ENCODE peak calls at places on chromosomes 11 and 22, in five cellular contexts. B is tibial nerve; O is hepatocyte; H is effector memory CD4-positive, alpha-beta T cell; V is left lung. F is an unnamed sample. For H3K36me3 and H3K4me1, the result is how much of the 10 kb centered on the place peaks cover.

GRCh38 chr22:26615149-26615548 is 2.7 kb downstream of the CRYBB1 start:
- DNase-seq in B (no peak), V (no peak), O (no peak), H (no peak), F (no peak)

GRCh38 chr11:3092603-3093141 is 35.4 kb upstream of the CARS1 start:
- DNase-seq in V (no peak), O (no peak), B (no peak), H (no peak), F (peak)

GRCh38 chr22:23380230-23380573 is 199.9 kb downstream of the IGLL1 start:
- DNase-seq in O (no peak), B (no peak), H (no peak), V (no peak), F (peak)

GRCh38 chr11:12541588-12542151 is 132.6 kb upstream of the TEAD1 start:
- DNase-seq in B (no peak), O (no peak), V (no peak), H (no peak), F (no peak)

GRCh38 chr11:88012456-88012855 is 162.8 kb downstream of the RAB38 start:
- DNase-seq in H (no peak), O (no peak), V (no peak), B (no peak), F (no peak)

GRCh38 chr22:49577168-49578060 is 250.3 kb downstream of the BRD1 start:
- DNase-seq in V (peak), H (no peak), B (no peak), O (no peak), F (no peak)

GRCh38 chr11:76798656-76799055 is 15.5 kb downstream of the TSKU start:
- DNase-seq in B (peak), V (no peak), O (no peak), H (no peak), F (no peak)

GRCh38 chr22:32775957-32776356 is 25.5 kb upstream of the TIMP3 start:
- DNase-seq in V (no peak), H (no peak), B (no peak), O (no peak), F (no peak)

GRCh38 chr11:65448074-65448417 is 25.4 kb downstream of the NEAT1 start:
- DNase-seq in B (no peak), O (no peak), V (no peak), H (no peak), F (no peak)

GRCh38 chr22:47291565-47292495 is 529.4 kb downstream of the TBC1D22A start:
- DNase-seq in O (no peak), V (no peak), B (no peak), H (no peak), F (no peak)

GRCh38 chr11:65150513-65151271 is 16.4 kb upstream of the SYVN1 start:
- DNase-seq in B (peak), H (no peak), V (peak), O (peak), F (peak)

GRCh38 chr11:126502159-126502558 is 146.7 kb downstream of the ST3GAL4 start:
- DNase-seq in B (no peak), V (no peak), H (no peak), O (no peak), F (no peak)

GRCh38 chr22:24175160-24175808 is 6.0 kb upstream of the SUSD2 start:
- DNase-seq in V (peak), B (peak), O (peak), H (peak), F (peak)

GRCh38 chr11:13055200-13055599 is 46.1 kb downstream of the RASSF10 start:
- DNase-seq in B (no peak), H (no peak), V (no peak), O (no peak), F (no peak)

GRCh38 chr22:48907591-48907990 is 920.1 kb downstream of the BRD1 start:
- DNase-seq in V (no peak), B (no peak), H (no peak), O (no peak), F (peak)

GRCh38 chr11:64226507-64227051 is 505 bp downstream of the NUDT22 start:
- DNase-seq in O (no peak), H (peak), V (peak), B (no peak), F (peak)

GRCh38 chr22:50173983-50174355 is 3.4 kb downstream of the PANX2 start:
- DNase-seq in O (no peak), V (peak), B (no peak), H (no peak), F (no peak)

GRCh38 chr22:50282361-50283144 is 12.4 kb upstream of the MAPK11 start:
- DNase-seq in V (no peak), H (no peak), B (no peak), O (peak), F (no peak)

GRCh38 chr22:43275545-43275981 is 67.6 kb downstream of the SCUBE1 start:
- DNase-seq in O (peak), B (no peak), V (no peak), H (no peak), F (no peak)

GRCh38 chr11:75812542-75813040 is 2.4 kb upstream of the UVRAG start:
- DNase-seq in V (no peak), H (no peak), O (no peak), B (no peak), F (no peak)

GRCh38 chr11:35418847-35419712 is at the start of gene SLC1A2:
- DNase-seq in V (peak), B (no peak), O (peak), H (no peak), F (peak)

GRCh38 chr11:35424157-35424945 is 5.0 kb upstream of the SLC1A2 start:
- DNase-seq in H (no peak), O (no peak), V (no peak), B (no peak), F (no peak)

GRCh38 chr11:35419713-35420333 is 465 bp upstream of the SLC1A2 start:
- DNase-seq in H (no peak), V (peak), O (no peak), B (no peak), F (no peak)

GRCh38 chr11:35418282-35418846 is 994 bp downstream of the SLC1A2 start:
- DNase-seq in H (no peak), O (peak), B (no peak), V (peak), F (no peak)

DNA sequence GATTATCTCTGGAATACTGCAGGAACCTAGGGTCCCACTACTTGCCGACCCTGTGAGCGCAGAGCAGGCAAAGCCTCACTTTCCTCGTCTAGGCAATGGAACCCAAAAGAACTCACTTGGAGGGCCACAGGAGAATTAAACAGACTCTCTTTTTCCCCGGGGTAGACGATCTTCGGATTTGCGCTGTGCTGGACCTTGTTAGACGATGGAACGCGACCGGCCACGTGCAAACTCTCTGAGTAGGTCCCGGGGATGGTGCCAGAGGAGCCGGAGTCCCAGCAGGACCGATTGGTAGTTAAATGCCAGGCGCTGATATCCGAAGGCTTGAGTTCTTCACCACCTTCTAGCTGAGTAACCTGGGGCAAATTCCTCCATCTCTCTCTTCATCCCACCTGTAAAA is 1.0 kb upstream of the SLC1A2 start:
- DNase-seq in O (no peak), H (no peak), B (no peak), V (peak), F (no peak)
- H3K4me3 ChIP-seq in O (no peak), H (peak), B (no peak), V (peak), F (peak)

GRCh38 chr11:61454520-61454919 is 24.6 kb downstream of the SDHAF2 start:
- DNase-seq in B (no peak), V (no peak), O (no peak), H (no peak), F (no peak)
- H3K36me3 ChIP-seq in B (half or more), V (half or more), O (under half), H (under half), F (under half)

GRCh38 chr22:35546886-35547285 is 6.3 kb downstream of the RASD2 start:
- DNase-seq in O (no peak), B (no peak), H (no peak), V (peak), F (no peak)
- H3K4me1 ChIP-seq in O (under half), B (under half), H (under half), V (under half), F (under half)

GRCh38 chr22:20206709-20207215 is 55.9 kb upstream of the CCDC188 start:
- DNase-seq in O (peak), V (no peak), B (no peak), H (no peak), F (no peak)
- H3K4me3 ChIP-seq in O (peak), V (peak), B (peak), H (peak), F (no peak)

GRCh38 chr11:10762185-10762584 is 11.1 kb downstream of the CTR9 start:
- DNase-seq in O (no peak), V (no peak), B (no peak), H (no peak), F (no peak)

GRCh38 chr11:10762913-10763421 is 11.9 kb downstream of the CTR9 start:
- DNase-seq in B (no peak), H (no peak), V (no peak), O (no peak), F (no peak)

GRCh38 chr11:10761085-10761698 is 10.1 kb downstream of the CTR9 start:
- DNase-seq in V (no peak), O (no peak), H (no peak), B (no peak), F (no peak)

GRCh38 chr11:10763766-10764165 is 12.7 kb downstream of the CTR9 start:
- DNase-seq in V (no peak), B (no peak), H (no peak), O (no peak), F (no peak)

DNA sequence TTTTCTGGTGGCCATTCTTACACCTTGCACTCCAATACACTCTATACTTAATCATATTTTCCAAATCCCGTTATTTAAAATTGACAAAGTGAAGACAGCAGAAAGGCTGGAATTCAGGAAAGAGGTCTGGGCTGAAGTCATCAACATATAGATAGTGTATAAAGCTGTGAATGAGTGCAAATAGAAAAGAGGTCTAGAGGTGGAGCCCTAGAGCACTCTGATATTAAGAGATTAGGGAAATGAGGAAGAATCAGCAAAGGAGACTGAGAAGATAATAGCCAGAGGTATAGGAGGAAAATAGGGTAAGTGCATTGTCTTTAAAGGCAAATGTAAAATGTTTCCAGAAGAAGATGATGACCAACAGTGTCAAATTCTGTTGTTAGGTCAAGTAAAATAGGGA is 7.9 kb downstream of the CTR9 start:
- DNase-seq in B (no peak), V (no peak), O (no peak), H (no peak), F (no peak)
- H3K36me3 ChIP-seq in B (half or more), V (under half), O (under half), H (half or more), F (under half)

GRCh38 chr11:128491195-128491936 is 96.0 kb downstream of the ETS1 start:
- DNase-seq in O (no peak), V (no peak), H (no peak), B (no peak), F (no peak)
- H3K4me1 ChIP-seq in O (under half), V (under half), H (half or more), B (under half), F (under half)